ENCODE peak calls at places on chromosomes 5 and 9, in ten cellular contexts. One of them, this sample, is unnamed. For H3K36me3, the result is how much of the 10 kb centered on the place peaks cover.

GRCh38 chr9:114911167-114911821 is 19.1 kb downstream of the TNFSF8 start:
- DNase-seq in vagina: no peak
- DNase-seq in psoas muscle: no peak
- DNase-seq in thoracic aorta: no peak
- DNase-seq in left ventricle myocardium inferior: no peak
- DNase-seq in SK-N-SH: peak
- DNase-seq in brain microvascular endothelial cell: no peak
- DNase-seq in stomach: no peak
- DNase-seq in colonic mucosa: peak
- DNase-seq in pancreas: no peak
- DNase-seq in this sample: peak

GRCh38 chr5:55031492-55031891 is 7.4 kb downstream of the GZMK start:
- DNase-seq in vagina: no peak
- DNase-seq in psoas muscle: no peak
- DNase-seq in thoracic aorta: no peak
- DNase-seq in left ventricle myocardium inferior: no peak
- DNase-seq in SK-N-SH: no peak
- DNase-seq in brain microvascular endothelial cell: no peak
- DNase-seq in stomach: no peak
- DNase-seq in colonic mucosa: no peak
- DNase-seq in pancreas: no peak
- DNase-seq in this sample: no peak

GRCh38 chr5:131640043-131640856 is 5.2 kb upstream of the RAPGEF6 start:
- DNase-seq in vagina: no peak
- DNase-seq in psoas muscle: no peak
- DNase-seq in thoracic aorta: no peak
- DNase-seq in left ventricle myocardium inferior: no peak
- DNase-seq in SK-N-SH: no peak
- DNase-seq in brain microvascular endothelial cell: peak
- DNase-seq in stomach: no peak
- DNase-seq in colonic mucosa: no peak
- DNase-seq in pancreas: no peak
- DNase-seq in this sample: peak

GRCh38 chr9:4689687-4690104 is 10.3 kb downstream of the CDC37L1 start:
- DNase-seq in vagina: no peak
- DNase-seq in psoas muscle: no peak
- DNase-seq in thoracic aorta: no peak
- DNase-seq in left ventricle myocardium inferior: no peak
- DNase-seq in SK-N-SH: no peak
- DNase-seq in brain microvascular endothelial cell: no peak
- DNase-seq in stomach: no peak
- DNase-seq in colonic mucosa: no peak
- DNase-seq in pancreas: no peak
- DNase-seq in this sample: no peak

GRCh38 chr5:100889165-100889564 is 13.9 kb downstream of the ST8SIA4 start:
- DNase-seq in vagina: no peak
- DNase-seq in psoas muscle: no peak
- DNase-seq in thoracic aorta: no peak
- DNase-seq in left ventricle myocardium inferior: no peak
- DNase-seq in SK-N-SH: no peak
- DNase-seq in brain microvascular endothelial cell: no peak
- DNase-seq in stomach: no peak
- DNase-seq in colonic mucosa: no peak
- DNase-seq in pancreas: no peak
- DNase-seq in this sample: no peak

GRCh38 chr5:103450333-103451061 is 112.1 kb downstream of the NUDT12 start:
- DNase-seq in vagina: no peak
- DNase-seq in psoas muscle: no peak
- DNase-seq in thoracic aorta: no peak
- DNase-seq in left ventricle myocardium inferior: no peak
- DNase-seq in SK-N-SH: no peak
- DNase-seq in brain microvascular endothelial cell: peak
- DNase-seq in stomach: no peak
- DNase-seq in colonic mucosa: no peak
- DNase-seq in pancreas: no peak
- DNase-seq in this sample: no peak

GRCh38 chr9:120971938-120972337 is 45.3 kb upstream of the TRAF1 start:
- DNase-seq in vagina: no peak
- DNase-seq in psoas muscle: no peak
- DNase-seq in thoracic aorta: no peak
- DNase-seq in left ventricle myocardium inferior: no peak
- DNase-seq in SK-N-SH: no peak
- DNase-seq in brain microvascular endothelial cell: no peak
- DNase-seq in stomach: no peak
- DNase-seq in colonic mucosa: no peak
- DNase-seq in pancreas: no peak
- DNase-seq in this sample: no peak

GRCh38 chr9:127977877-127978647 is 2.7 kb downstream of the EEIG1 start:
- DNase-seq in vagina: peak
- DNase-seq in psoas muscle: peak
- DNase-seq in thoracic aorta: peak
- DNase-seq in left ventricle myocardium inferior: peak
- DNase-seq in SK-N-SH: no peak
- DNase-seq in brain microvascular endothelial cell: peak
- DNase-seq in stomach: peak
- DNase-seq in colonic mucosa: peak
- DNase-seq in pancreas: peak
- DNase-seq in this sample: no peak

GRCh38 chr9:38670542-38671371 is 49.2 kb downstream of the FAM240B start:
- DNase-seq in vagina: peak
- DNase-seq in psoas muscle: no peak
- DNase-seq in thoracic aorta: no peak
- DNase-seq in left ventricle myocardium inferior: no peak
- DNase-seq in SK-N-SH: no peak
- DNase-seq in brain microvascular endothelial cell: no peak
- DNase-seq in stomach: no peak
- DNase-seq in colonic mucosa: no peak
- DNase-seq in pancreas: no peak
- DNase-seq in this sample: no peak

GRCh38 chr5:98934581-98934980 is 5.8 kb upstream of the CHD1 start:
- DNase-seq in vagina: no peak
- DNase-seq in psoas muscle: no peak
- DNase-seq in thoracic aorta: no peak
- DNase-seq in left ventricle myocardium inferior: no peak
- DNase-seq in SK-N-SH: no peak
- DNase-seq in brain microvascular endothelial cell: no peak
- DNase-seq in stomach: no peak
- DNase-seq in colonic mucosa: no peak
- DNase-seq in pancreas: no peak
- DNase-seq in this sample: no peak
- TF ChIP-seq CTCF in vagina: no peak
- TF ChIP-seq CTCF in psoas muscle: no peak
- TF ChIP-seq CTCF in thoracic aorta: no peak
- TF ChIP-seq CTCF in left ventricle myocardium inferior: no peak
- TF ChIP-seq CTCF in SK-N-SH: no peak
- TF ChIP-seq CTCF in brain microvascular endothelial cell: no peak
- TF ChIP-seq CTCF in stomach: no peak
- TF ChIP-seq CTCF in colonic mucosa: no peak
- TF ChIP-seq CTCF in pancreas: no peak
- TF ChIP-seq CTCF in this sample: no peak

GRCh38 chr5:102271759-102272158 is 24.3 kb downstream of the SLCO4C1 start:
- DNase-seq in vagina: no peak
- DNase-seq in psoas muscle: no peak
- DNase-seq in thoracic aorta: no peak
- DNase-seq in left ventricle myocardium inferior: no peak
- DNase-seq in SK-N-SH: no peak
- DNase-seq in brain microvascular endothelial cell: no peak
- DNase-seq in stomach: no peak
- DNase-seq in colonic mucosa: no peak
- DNase-seq in pancreas: no peak
- DNase-seq in this sample: peak
- H3K36me3 ChIP-seq in vagina: under half
- H3K36me3 ChIP-seq in psoas muscle: under half
- H3K36me3 ChIP-seq in thoracic aorta: under half
- H3K36me3 ChIP-seq in left ventricle myocardium inferior: under half
- H3K36me3 ChIP-seq in SK-N-SH: under half
- H3K36me3 ChIP-seq in brain microvascular endothelial cell: under half
- H3K36me3 ChIP-seq in stomach: under half
- H3K36me3 ChIP-seq in colonic mucosa: under half
- H3K36me3 ChIP-seq in pancreas: under half
- H3K36me3 ChIP-seq in this sample: under half

GRCh38 chr5:181259974-181260719 is 796 bp downstream of the TRIM52 start:
- DNase-seq in vagina: peak
- DNase-seq in psoas muscle: no peak
- DNase-seq in thoracic aorta: no peak
- DNase-seq in left ventricle myocardium inferior: no peak
- DNase-seq in SK-N-SH: peak
- DNase-seq in brain microvascular endothelial cell: no peak
- DNase-seq in stomach: no peak
- DNase-seq in colonic mucosa: no peak
- DNase-seq in pancreas: no peak
- DNase-seq in this sample: no peak
- H3K4me3 ChIP-seq in vagina: peak
- H3K4me3 ChIP-seq in psoas muscle: peak
- H3K4me3 ChIP-seq in thoracic aorta: peak
- H3K4me3 ChIP-seq in left ventricle myocardium inferior: peak
- H3K4me3 ChIP-seq in SK-N-SH: peak
- H3K4me3 ChIP-seq in brain microvascular endothelial cell: peak
- H3K4me3 ChIP-seq in stomach: peak
- H3K4me3 ChIP-seq in colonic mucosa: peak
- H3K4me3 ChIP-seq in pancreas: peak
- H3K4me3 ChIP-seq in this sample: peak

GRCh38 chr9:20526500-20527319 is 95.6 kb downstream of the MLLT3 start:
- DNase-seq in vagina: no peak
- DNase-seq in psoas muscle: no peak
- DNase-seq in thoracic aorta: no peak
- DNase-seq in left ventricle myocardium inferior: no peak
- DNase-seq in SK-N-SH: no peak
- DNase-seq in brain microvascular endothelial cell: peak
- DNase-seq in stomach: no peak
- DNase-seq in colonic mucosa: no peak
- DNase-seq in pancreas: no peak
- DNase-seq in this sample: no peak
- TF ChIP-seq CTCF in vagina: no peak
- TF ChIP-seq CTCF in psoas muscle: no peak
- TF ChIP-seq CTCF in thoracic aorta: no peak
- TF ChIP-seq CTCF in left ventricle myocardium inferior: peak
- TF ChIP-seq CTCF in SK-N-SH: peak
- TF ChIP-seq CTCF in brain microvascular endothelial cell: no peak
- TF ChIP-seq CTCF in stomach: no peak
- TF ChIP-seq CTCF in colonic mucosa: no peak
- TF ChIP-seq CTCF in pancreas: no peak
- TF ChIP-seq CTCF in this sample: no peak

DNA sequence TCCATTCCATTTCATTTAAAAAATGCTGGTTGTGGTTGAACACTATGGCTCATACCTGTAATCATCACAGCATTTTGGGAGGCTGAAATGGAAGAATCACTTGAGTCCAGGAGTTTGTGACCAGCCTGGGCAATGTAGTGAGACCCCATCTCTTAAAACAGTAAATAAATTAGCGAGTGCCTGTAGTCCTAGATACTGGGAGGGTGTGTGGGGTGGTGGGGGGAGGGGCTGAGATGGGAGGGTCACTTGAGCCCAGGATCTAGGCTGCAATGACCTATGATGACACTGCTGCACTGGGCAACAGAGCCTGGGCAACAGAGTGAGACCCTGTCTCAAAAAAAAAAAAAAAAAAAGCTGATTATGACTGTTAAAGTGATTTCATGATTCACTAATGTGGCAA is 29.1 kb downstream of the DDX46 start:
- DNase-seq in vagina: no peak
- DNase-seq in psoas muscle: no peak
- DNase-seq in thoracic aorta: no peak
- DNase-seq in left ventricle myocardium inferior: no peak
- DNase-seq in SK-N-SH: no peak
- DNase-seq in brain microvascular endothelial cell: no peak
- DNase-seq in stomach: no peak
- DNase-seq in colonic mucosa: no peak
- DNase-seq in pancreas: no peak
- DNase-seq in this sample: no peak
- H3K36me3 ChIP-seq in vagina: half or more
- H3K36me3 ChIP-seq in psoas muscle: under half
- H3K36me3 ChIP-seq in thoracic aorta: under half
- H3K36me3 ChIP-seq in left ventricle myocardium inferior: half or more
- H3K36me3 ChIP-seq in SK-N-SH: half or more
- H3K36me3 ChIP-seq in brain microvascular endothelial cell: half or more
- H3K36me3 ChIP-seq in stomach: half or more
- H3K36me3 ChIP-seq in colonic mucosa: under half
- H3K36me3 ChIP-seq in pancreas: under half
- H3K36me3 ChIP-seq in this sample: half or more